ENCODE peak calls at places on chromosomes 4 and X, in nine cellular contexts. Y is heart left ventricle, M is body of pancreas, F is stomach, J is transverse colon, X is HCT116, H is endothelial cell of umbilical vein, P is uterus, K is IMR-90. V is an unnamed sample.

GRCh38 chrX:131985526-131986049 is 37.5 kb upstream of the STK26 start:
- DNase-seq in J (no peak), F (no peak), Y (no peak), M (no peak), K (no peak), P (no peak), H (no peak), X (no peak), V (no peak)

GRCh38 chrX:136797787-136798186 is 17.1 kb upstream of the ARHGEF6 start:
- DNase-seq in X (no peak), M (no peak), Y (no peak), J (no peak), P (no peak), F (no peak), K (no peak), H (no peak), V (no peak)

GRCh38 chr4:10346023-10346422 is 111.2 kb downstream of the ZNF518B start:
- DNase-seq in K (peak; percentile 1), P (no peak), H (no peak), F (no peak), X (no peak), J (no peak), Y (no peak), M (no peak), V (no peak)

GRCh38 chr4:150126880-150127236 is 48.6 kb downstream of the DCLK2 start:
- DNase-seq in Y (no peak), M (no peak), F (no peak), H (peak; percentile 37), J (no peak), P (no peak), X (no peak), K (peak; percentile 75), V (no peak)

GRCh38 chrX:119721487-119721886 is 28.5 kb upstream of the SEPTIN6 start:
- DNase-seq in M (no peak), Y (no peak), H (no peak), X (no peak), J (no peak), P (no peak), K (no peak), F (no peak), V (no peak)

GRCh38 chr4:139609647-139610046 is 53.6 kb upstream of the SETD7 start:
- DNase-seq in K (peak; percentile 83), H (peak; percentile 37), Y (no peak), P (no peak), X (no peak), J (no peak), F (no peak), M (no peak), V (no peak)

GRCh38 chrX:103886624-103887023 is 54.6 kb upstream of the RAB9B start:
- DNase-seq in Y (no peak), J (no peak), M (no peak), K (no peak), P (no peak), X (no peak), H (no peak), F (no peak), V (no peak)

GRCh38 chr4:15689540-15689939 is 7.9 kb downstream of the FAM200B start:
- DNase-seq in P (no peak), F (no peak), H (no peak), J (no peak), Y (no peak), X (no peak), K (peak; percentile 48), M (no peak), V (no peak)

GRCh38 chr4:67883902-67884301 is at the start of gene TMPRSS11D:
- DNase-seq in H (no peak), P (no peak), F (no peak), J (no peak), Y (no peak), X (no peak), M (no peak), K (no peak), V (no peak)

GRCh38 chr4:94390804-94391410 is 48.3 kb upstream of the HPGDS start:
- DNase-seq in F (no peak), Y (no peak), H (peak; percentile 41), J (no peak), X (no peak), K (peak; percentile 4), M (peak; percentile 20), P (no peak), V (no peak)

GRCh38 chr4:122091836-122092235 is 60.3 kb upstream of the BLTP1 start:
- DNase-seq in Y (no peak), P (no peak), F (no peak), M (no peak), J (no peak), X (no peak), K (no peak), H (no peak), V (no peak)

GRCh38 chr4:52751349-52751911 is at the start of gene ERVMER34-1:
- DNase-seq in J (peak; percentile 62), X (peak; percentile 73), Y (peak; percentile 68), M (peak; percentile 85), K (no peak), F (peak; percentile 83), P (peak; percentile 34), H (peak; percentile 42), V (peak; percentile 67)

GRCh38 chrX:1658083-1658463 is 43.2 kb downstream of the ASMT start:
- DNase-seq in H (no peak), K (no peak), F (no peak), M (no peak), J (no peak), P (no peak), Y (no peak), X (no peak), V (no peak)
- TF ChIP-seq POLR2A in H (no peak), K (no peak), F (no peak), M (no peak), J (no peak), P (no peak), Y (no peak), X (no peak), V (no peak)

GRCh38 chr4:72567821-72568620 is 1.0 kb downstream of the ADAMTS3 start:
- DNase-seq in Y (peak; percentile 39), M (peak; percentile 76), H (peak; percentile 54), F (peak; percentile 40), K (peak; percentile 77), J (peak; percentile 32), P (peak; percentile 82), X (no peak), V (peak; percentile 62)
- TF ChIP-seq POLR2A in Y (no peak), M (peak; percentile 22), H (no peak), F (no peak), K (no peak), J (no peak), P (no peak), X (no peak), V (peak; percentile 20)

GRCh38 chr4:184322328-184323025 is 104.8 kb upstream of the ENPP6 start:
- DNase-seq in P (no peak), J (no peak), Y (no peak), K (no peak), F (no peak), M (no peak), X (no peak), H (no peak), V (no peak)
- TF ChIP-seq POLR2A in P (no peak), J (no peak), Y (no peak), K (no peak), F (no peak), M (no peak), X (no peak), H (no peak), V (no peak)

DNA sequence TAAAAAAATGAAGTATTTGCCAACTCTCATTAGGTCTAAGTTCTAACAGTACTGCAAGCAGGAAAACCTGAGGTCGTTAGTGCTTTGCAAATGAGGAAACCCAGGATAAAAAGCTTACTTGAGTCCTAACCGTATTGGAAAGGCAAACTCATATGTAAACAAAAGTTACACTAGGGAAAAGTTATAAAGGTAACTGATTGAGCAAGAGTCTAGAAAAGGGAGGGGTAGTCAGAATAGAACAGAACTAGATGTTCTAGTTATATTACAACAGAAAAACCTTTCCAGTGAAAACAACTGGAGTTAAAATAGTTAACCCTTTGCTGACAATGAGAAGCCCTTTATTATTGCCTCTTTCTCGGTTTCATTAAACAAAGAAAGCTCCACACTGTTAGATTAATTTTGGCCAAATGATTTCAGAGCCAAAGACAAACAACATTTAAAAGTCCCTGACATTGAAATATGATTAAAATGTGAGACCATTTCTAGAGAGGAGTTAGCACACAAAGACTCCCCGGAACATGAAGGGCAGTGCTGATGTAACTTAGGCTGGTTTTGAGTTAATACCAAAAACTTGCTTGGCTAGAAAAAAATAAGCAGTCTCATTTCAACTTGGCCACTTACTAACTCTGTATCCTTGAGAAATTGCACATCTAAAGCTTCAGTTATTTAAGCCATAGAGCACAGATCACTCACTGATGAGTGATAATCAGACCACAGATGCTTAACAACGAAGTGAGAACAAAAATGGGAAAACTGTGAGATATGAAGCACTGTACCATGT is 66.2 kb upstream of the MAOA start:
- DNase-seq in M (no peak), J (no peak), P (no peak), Y (no peak), K (no peak), F (no peak), X (no peak), H (no peak), V (no peak)
- TF ChIP-seq POLR2A in M (peak; percentile 27), J (no peak), P (no peak), Y (no peak), K (no peak), F (no peak), X (no peak), H (no peak), V (no peak)

DNA sequence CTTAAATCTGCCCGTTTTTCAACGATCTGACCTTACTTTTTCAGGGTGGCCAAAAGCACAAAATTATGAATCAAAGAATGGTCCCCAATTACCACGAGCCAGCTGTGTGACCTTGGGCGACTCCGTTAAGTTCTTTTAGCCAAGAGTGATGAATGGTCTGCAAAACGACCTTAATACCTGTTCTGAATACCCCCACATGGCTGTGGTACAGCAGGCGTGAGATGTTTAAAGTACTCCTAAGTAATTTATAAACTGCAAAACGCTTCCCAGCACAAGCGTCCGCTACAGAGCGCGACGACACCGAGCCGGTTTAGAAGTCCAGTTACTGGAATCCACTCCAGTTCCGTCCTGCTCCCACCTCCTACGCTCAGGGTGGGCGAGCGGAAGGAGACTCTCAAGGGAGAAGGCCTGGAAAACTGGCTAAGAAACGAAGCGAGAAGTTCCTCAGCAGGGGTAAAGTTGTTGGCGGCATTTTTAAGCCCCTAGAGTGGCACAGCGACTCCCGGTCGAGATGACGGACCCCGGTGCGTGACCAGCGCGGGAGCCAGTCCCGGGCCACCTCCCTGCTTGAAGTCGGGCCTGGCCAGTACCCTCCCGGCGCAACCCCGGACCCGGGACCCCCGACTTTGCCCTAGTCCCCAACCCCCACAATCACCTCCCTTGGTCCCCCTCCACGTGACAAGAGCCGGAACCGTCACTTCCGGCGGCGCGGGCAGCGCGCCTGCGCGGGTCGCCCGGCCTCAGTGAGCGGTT is 696 bp upstream of the BMP2K start:
- DNase-seq in H (peak; percentile 77), Y (peak; percentile 90), M (peak; percentile 91), J (peak; percentile 91), K (peak; percentile 80), P (peak; percentile 88), F (peak; percentile 89), X (peak; percentile 46), V (peak; percentile 92)
- TF ChIP-seq POLR2A in H (peak; percentile 82), Y (no peak), M (peak; percentile 67), J (peak; percentile 58), K (no peak), P (no peak), F (no peak), X (peak; percentile 66), V (peak; percentile 63)